ENCODE peak calls at places on chromosomes 13 and 19, in five cellular contexts. H, C, I, P and V are unnamed samples.

GRCh38 chr19:7658219-7658686 is 10.6 kb upstream of the RETN start:
- DNase-seq in H (no peak), C (no peak), I (no peak), P (no peak), V (no peak)

GRCh38 chr13:25295228-25295627 is 6.2 kb upstream of the NUP58 start:
- DNase-seq in H (peak; percentile 38), C (no peak), I (no peak), P (no peak), V (no peak)

GRCh38 chr13:25253702-25254101 is 33.6 kb downstream of the MTMR6 start:
- DNase-seq in H (no peak), C (peak; percentile 38), I (no peak), P (no peak), V (no peak)

GRCh38 chr19:919157-920050 is 2.3 kb downstream of the KISS1R start:
- DNase-seq in H (no peak), C (no peak), I (no peak), P (no peak), V (no peak)

GRCh38 chr13:113493315-113493951 is 2.9 kb upstream of the DCUN1D2 start:
- DNase-seq in H (peak; percentile 99), C (peak; percentile 96), I (no peak), P (no peak), V (peak; percentile 25)

GRCh38 chr13:86464193-86464592 is 665.0 kb upstream of the SLITRK6 start:
- DNase-seq in H (no peak), C (no peak), I (no peak), P (no peak), V (no peak)

GRCh38 chr19:39082745-39083598 is 1.2 kb upstream of the ACP7 start:
- DNase-seq in H (no peak), C (no peak), I (no peak), P (no peak), V (no peak)

GRCh38 chr19:38702278-38702677 is 42.0 kb downstream of the CAPN12 start:
- DNase-seq in H (no peak), C (no peak), I (no peak), P (no peak), V (no peak)

GRCh38 chr19:13100031-13100588 is 2.5 kb downstream of the LYL1 start:
- DNase-seq in H (no peak), C (no peak), I (no peak), P (no peak), V (no peak)

GRCh38 chr13:50410921-50411712 is 395.9 kb downstream of the KCNRG start:
- DNase-seq in H (peak; percentile 86), C (peak; percentile 56), I (no peak), P (no peak), V (peak; percentile 87)

GRCh38 chr13:32135655-32136054 is 104.1 kb downstream of the FRY start:
- DNase-seq in H (peak; percentile 89), C (no peak), I (no peak), P (no peak), V (no peak)

GRCh38 chr19:35266904-35267817 is 1.6 kb upstream of the USF2 start:
- DNase-seq in H (peak; percentile 10), C (no peak), I (peak; percentile 66), P (no peak), V (peak; percentile 49)

GRCh38 chr13:67258482-67258881 is 28.3 kb upstream of the PCDH9 start:
- DNase-seq in H (no peak), C (no peak), I (no peak), P (no peak), V (no peak)

GRCh38 chr19:35518313-35518712 is 4.9 kb upstream of the DMKN start:
- DNase-seq in H (peak; percentile 98), C (peak; percentile 58), I (no peak), P (no peak), V (peak; percentile 88)

GRCh38 chr13:32883501-32883900 is 132.7 kb upstream of the KL start:
- DNase-seq in H (peak; percentile 46), C (no peak), I (no peak), P (no peak), V (peak; percentile 44)

GRCh38 chr19:18086590-18087138 is at the start of gene IL12RB1:
- DNase-seq in H (no peak), C (no peak), I (no peak), P (no peak), V (no peak)

GRCh38 chr13:93227906-93228801 is 1.5 kb downstream of the GPC6 start:
- DNase-seq in H (peak; percentile 87), C (peak; percentile 43), I (peak; percentile 33), P (no peak), V (peak; percentile 77)

GRCh38 chr13:54004026-54004699 is 975.5 kb downstream of the OLFM4 start:
- DNase-seq in H (no peak), C (no peak), I (no peak), P (no peak), V (no peak)

GRCh38 chr13:78589206-78589605 is 14.1 kb downstream of the POU4F1 start:
- DNase-seq in H (peak; percentile 9), C (no peak), I (peak; percentile 32), P (no peak), V (peak; percentile 44)

GRCh38 chr19:3151563-3152430 is 16.0 kb downstream of the GNA15 start:
- DNase-seq in H (no peak), C (no peak), I (no peak), P (no peak), V (no peak)

GRCh38 chr13:87884874-87885273 is 213.7 kb downstream of the SLITRK5 start:
- DNase-seq in H (peak; percentile 2), C (peak; percentile 7), I (no peak), P (no peak), V (peak; percentile 67)

GRCh38 chr13:113288880-113289279 is 8.2 kb upstream of the LAMP1 start:
- DNase-seq in H (no peak), C (no peak), I (no peak), P (no peak), V (no peak)

GRCh38 chr13:77494226-77494625 is 41.3 kb upstream of the SCEL start:
- DNase-seq in H (no peak), C (no peak), I (no peak), P (no peak), V (no peak)

GRCh38 chr13:34833562-34834182 is 108.4 kb upstream of the NBEA start:
- DNase-seq in H (peak; percentile 2), C (no peak), I (no peak), P (no peak), V (peak; percentile 9)

GRCh38 chr13:44694842-44695241 is 118.7 kb upstream of the TSC22D1 start:
- DNase-seq in H (no peak), C (no peak), I (no peak), P (no peak), V (no peak)

GRCh38 chr19:45164577-45165335 is 4.0 kb upstream of the NKPD1 start:
- DNase-seq in H (peak; percentile 46), C (peak; percentile 63), I (peak; percentile 45), P (no peak), V (no peak)

GRCh38 chr13:99312493-99312883 is 5.3 kb upstream of the GPR183 start:
- DNase-seq in H (peak; percentile 39), C (no peak), I (peak; percentile 45), P (peak; percentile 85), V (peak; percentile 90)

GRCh38 chr19:44576843-44577565 is 36.4 kb upstream of the IGSF23 start:
- DNase-seq in H (peak; percentile 20), C (no peak), I (no peak), P (no peak), V (peak; percentile 28)

GRCh38 chr19:54209058-54209747 is 8.5 kb downstream of the RPS9 start:
- DNase-seq in H (no peak), C (no peak), I (no peak), P (no peak), V (peak; percentile 35)

GRCh38 chr19:12453495-12453894 is 12.7 kb upstream of the ZNF443 start:
- DNase-seq in H (no peak), C (no peak), I (no peak), P (no peak), V (no peak)

GRCh38 chr19:33691736-33692135 is 70.0 kb downstream of the CHST8 start:
- DNase-seq in H (no peak), C (no peak), I (no peak), P (peak; percentile 56), V (no peak)

GRCh38 chr13:45542878-45543277 is 72.7 kb downstream of the ERICH6B start:
- DNase-seq in H (no peak), C (no peak), I (no peak), P (no peak), V (no peak)

GRCh38 chr19:52453324-52454094 is at the start of gene ZNF578:
- DNase-seq in H (peak; percentile 84), C (peak; percentile 70), I (peak; percentile 84), P (peak; percentile 85), V (peak; percentile 84)

GRCh38 chr13:66927562-66927961 is 302.6 kb downstream of the PCDH9 start:
- DNase-seq in H (no peak), C (no peak), I (no peak), P (no peak), V (no peak)

GRCh38 chr19:15181394-15181793 is 19.4 kb downstream of the NOTCH3 start:
- DNase-seq in H (no peak), C (no peak), I (no peak), P (no peak), V (no peak)
- H3K36me3 ChIP-seq in H (peaks cover 49% of the 10 kb centered on the region), C (no peaks in the 10 kb centered on the region), I (no peaks in the 10 kb centered on the region), P (peaks cover 48% of the 10 kb centered on the region), V (no peaks in the 10 kb centered on the region)

DNA sequence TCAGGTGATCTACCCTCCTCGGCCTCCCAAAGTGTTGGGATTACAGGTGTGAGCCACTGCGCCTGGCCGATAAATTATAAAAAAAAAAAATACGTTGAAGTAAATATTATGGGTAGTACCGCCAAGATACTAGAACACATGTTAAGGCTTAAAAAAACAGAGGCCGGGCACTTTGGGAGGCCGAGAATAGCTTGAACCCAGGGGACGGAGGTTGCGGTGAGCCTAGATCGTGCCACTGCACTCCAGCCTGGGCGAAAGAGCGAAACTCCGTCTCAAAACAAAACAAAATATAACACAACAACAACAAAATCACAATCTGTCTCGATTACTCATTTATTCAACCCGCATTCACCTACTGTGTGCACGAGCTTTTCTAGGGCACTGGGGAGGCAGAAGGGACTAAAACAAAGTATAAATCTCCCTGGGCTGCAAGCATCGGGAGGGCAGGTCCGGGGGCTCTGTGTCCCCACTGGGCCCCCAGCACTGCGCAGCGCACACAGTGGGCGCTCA is 1.3 kb upstream of the BICRA start:
- DNase-seq in H (no peak), C (no peak), I (no peak), P (no peak), V (no peak)
- H3K36me3 ChIP-seq in H (peaks cover 7% of the 10 kb centered on the region), C (no peaks in the 10 kb centered on the region), I (no peaks in the 10 kb centered on the region), P (no peaks in the 10 kb centered on the region), V (peaks cover 3% of the 10 kb centered on the region)

GRCh38 chr19:37413243-37414084 is 42.6 kb downstream of the ZNF527 start:
- DNase-seq in H (no peak), C (no peak), I (no peak), P (no peak), V (no peak)
- H3K36me3 ChIP-seq in H (peaks cover 9% of the 10 kb centered on the region), C (no peaks in the 10 kb centered on the region), I (peaks cover 92% of the 10 kb centered on the region), P (peaks cover 38% of the 10 kb centered on the region), V (no peaks in the 10 kb centered on the region)

DNA sequence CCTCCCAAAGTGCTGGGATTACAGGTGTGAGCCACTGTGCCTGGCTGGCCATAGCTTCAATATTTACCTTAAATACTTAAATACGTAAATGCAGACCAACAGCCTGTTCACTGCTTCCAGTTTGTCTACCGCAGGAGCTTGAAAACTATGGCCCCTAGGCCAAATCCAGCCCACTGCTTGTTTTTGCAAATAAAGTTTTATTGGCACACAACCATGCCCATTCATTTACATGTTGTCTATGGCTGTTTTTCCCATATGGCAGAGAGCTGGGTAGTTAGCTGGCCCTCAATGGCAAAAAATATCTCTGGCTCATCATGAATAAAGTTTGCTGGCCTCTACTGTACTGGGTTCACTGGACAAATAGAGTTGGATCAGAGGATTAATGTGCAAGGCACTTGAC is 11.8 kb downstream of the PRR12 start:
- DNase-seq in H (no peak), C (no peak), I (no peak), P (no peak), V (no peak)
- H3K36me3 ChIP-seq in H (peaks cover 72% of the 10 kb centered on the region), C (peaks cover 3% of the 10 kb centered on the region), I (peaks cover 88% of the 10 kb centered on the region), P (peaks cover 85% of the 10 kb centered on the region), V (peaks cover 85% of the 10 kb centered on the region)